ENCODE peak calls at places on chromosomes 2 and 18, in ten cellular contexts. N is mammary epithelial cell, Z is PC-3, Q is GM23338, G is fibroblast of lung, I is HepG2, W is MM.1S, Y is K562, S is astrocyte, B is hepatocyte. M is an unnamed sample.

GRCh38 chr2:25301453-25302352 is 40.0 kb downstream of the DNMT3A start:
- DNase-seq in N (peak; percentile 96), Z (peak; percentile 86), Q (no peak), G (peak; percentile 65), I (no peak), W (peak; percentile 91), Y (no peak), S (peak; percentile 85), B (no peak), M (no peak)

GRCh38 chr2:102509749-102510148 is 36.7 kb downstream of the SLC9A4 start:
- DNase-seq in N (peak; percentile 79), Z (peak; percentile 58), Q (no peak), G (no peak), I (no peak), W (no peak), Y (no peak), S (peak; percentile 43), B (no peak), M (no peak)

GRCh38 chr2:141931797-141932196 is 199.0 kb downstream of the LRP1B start:
- DNase-seq in N (no peak), Z (no peak), Q (no peak), G (no peak), I (no peak), W (no peak), Y (no peak), S (no peak), B (no peak), M (no peak)

GRCh38 chr2:212831671-212832199 is 293.1 kb upstream of the ERBB4 start:
- DNase-seq in N (no peak), Z (no peak), Q (no peak), G (no peak), I (no peak), W (no peak), Y (no peak), S (no peak), B (no peak), M (no peak)

GRCh38 chr2:88656690-88657089 is 29.4 kb upstream of the EIF2AK3 start:
- DNase-seq in N (no peak), Z (peak; percentile 44), Q (no peak), G (peak; percentile 14), I (no peak), W (no peak), Y (no peak), S (peak; percentile 56), B (peak; percentile 28), M (no peak)

GRCh38 chr2:22855761-22856184 is 529.2 kb upstream of the KLHL29 start:
- DNase-seq in N (no peak), Z (no peak), Q (no peak), G (no peak), I (no peak), W (no peak), Y (no peak), S (no peak), B (no peak), M (no peak)

GRCh38 chr2:204260162-204260877 is 285.0 kb upstream of the PARD3B start:
- DNase-seq in N (peak; percentile 19), Z (peak; percentile 84), Q (peak; percentile 96), G (peak; percentile 78), I (peak; percentile 77), W (peak; percentile 50), Y (peak; percentile 72), S (peak; percentile 46), B (peak; percentile 90), M (peak; percentile 91)

GRCh38 chr2:96502891-96503636 is 2.1 kb downstream of the NEURL3 start:
- DNase-seq in N (no peak), Z (no peak), Q (no peak), G (no peak), I (no peak), W (no peak), Y (no peak), S (no peak), B (no peak), M (no peak)

GRCh38 chr2:70280242-70280798 is 13.2 kb downstream of the SNRPG start:
- DNase-seq in N (no peak), Z (no peak), Q (no peak), G (no peak), I (no peak), W (no peak), Y (no peak), S (no peak), B (no peak), M (no peak)

GRCh38 chr2:45012733-45013132 is 3.5 kb upstream of the SIX2 start:
- DNase-seq in N (no peak), Z (no peak), Q (no peak), G (no peak), I (no peak), W (no peak), Y (no peak), S (no peak), B (no peak), M (no peak)

GRCh38 chr2:45011621-45012602 is 2.7 kb upstream of the SIX2 start:
- DNase-seq in N (no peak), Z (no peak), Q (no peak), G (no peak), I (no peak), W (no peak), Y (no peak), S (no peak), B (peak; percentile 28), M (no peak)

GRCh38 chr2:45010706-45011036 is 1.4 kb upstream of the SIX2 start:
- DNase-seq in N (no peak), Z (no peak), Q (no peak), G (no peak), I (no peak), W (no peak), Y (no peak), S (no peak), B (no peak), M (no peak)

GRCh38 chr2:45014016-45014702 is 4.9 kb upstream of the SIX2 start:
- DNase-seq in N (no peak), Z (no peak), Q (peak; percentile 85), G (peak; percentile 55), I (no peak), W (no peak), Y (peak; percentile 70), S (no peak), B (peak; percentile 71), M (peak; percentile 74)

GRCh38 chr2:45013229-45014015 is 4.2 kb upstream of the SIX2 start:
- DNase-seq in N (no peak), Z (no peak), Q (peak; percentile 60), G (no peak), I (no peak), W (no peak), Y (no peak), S (no peak), B (no peak), M (no peak)
- TF ChIP-seq EZH2 in N (peak; percentile 95), Z (no peak), Q (peak; percentile 81), G (peak; percentile 90), I (no peak), W (no peak), Y (no peak), S (peak; percentile 98), B (peak; percentile 100), M (no peak)

GRCh38 chr2:218985325-218986091 is 524 bp upstream of the FEV start:
- DNase-seq in N (no peak), Z (no peak), Q (peak; percentile 86), G (no peak), I (no peak), W (peak; percentile 2), Y (peak; percentile 58), S (no peak), B (no peak), M (no peak)
- TF ChIP-seq EZH2 in N (no peak), Z (no peak), Q (peak; percentile 89), G (peak; percentile 57), I (peak; percentile 64), W (no peak), Y (no peak), S (peak; percentile 23), B (peak; percentile 47), M (peak; percentile 33)

GRCh38 chr2:239518286-239519080 is 117.7 kb upstream of the HDAC4 start:
- DNase-seq in N (no peak), Z (no peak), Q (no peak), G (no peak), I (no peak), W (no peak), Y (no peak), S (no peak), B (no peak), M (no peak)

GRCh38 chr2:239520811-239521517 is 120.1 kb upstream of the HDAC4 start:
- DNase-seq in N (no peak), Z (no peak), Q (no peak), G (no peak), I (no peak), W (no peak), Y (no peak), S (no peak), B (no peak), M (no peak)

GRCh38 chr2:239519921-239520585 is 119.2 kb upstream of the HDAC4 start:
- DNase-seq in N (no peak), Z (no peak), Q (no peak), G (no peak), I (no peak), W (no peak), Y (no peak), S (no peak), B (no peak), M (no peak)

GRCh38 chr2:239517686-239518085 is 116.9 kb upstream of the HDAC4 start:
- DNase-seq in N (no peak), Z (no peak), Q (no peak), G (no peak), I (no peak), W (no peak), Y (no peak), S (no peak), B (no peak), M (no peak)

GRCh38 chr2:239519081-239519920 is 118.5 kb upstream of the HDAC4 start:
- DNase-seq in N (no peak), Z (no peak), Q (no peak), G (no peak), I (no peak), W (no peak), Y (no peak), S (no peak), B (peak; percentile 33), M (no peak)
- TF ChIP-seq EZH2 in N (no peak), Z (no peak), Q (no peak), G (no peak), I (no peak), W (no peak), Y (no peak), S (no peak), B (no peak), M (no peak)

DNA sequence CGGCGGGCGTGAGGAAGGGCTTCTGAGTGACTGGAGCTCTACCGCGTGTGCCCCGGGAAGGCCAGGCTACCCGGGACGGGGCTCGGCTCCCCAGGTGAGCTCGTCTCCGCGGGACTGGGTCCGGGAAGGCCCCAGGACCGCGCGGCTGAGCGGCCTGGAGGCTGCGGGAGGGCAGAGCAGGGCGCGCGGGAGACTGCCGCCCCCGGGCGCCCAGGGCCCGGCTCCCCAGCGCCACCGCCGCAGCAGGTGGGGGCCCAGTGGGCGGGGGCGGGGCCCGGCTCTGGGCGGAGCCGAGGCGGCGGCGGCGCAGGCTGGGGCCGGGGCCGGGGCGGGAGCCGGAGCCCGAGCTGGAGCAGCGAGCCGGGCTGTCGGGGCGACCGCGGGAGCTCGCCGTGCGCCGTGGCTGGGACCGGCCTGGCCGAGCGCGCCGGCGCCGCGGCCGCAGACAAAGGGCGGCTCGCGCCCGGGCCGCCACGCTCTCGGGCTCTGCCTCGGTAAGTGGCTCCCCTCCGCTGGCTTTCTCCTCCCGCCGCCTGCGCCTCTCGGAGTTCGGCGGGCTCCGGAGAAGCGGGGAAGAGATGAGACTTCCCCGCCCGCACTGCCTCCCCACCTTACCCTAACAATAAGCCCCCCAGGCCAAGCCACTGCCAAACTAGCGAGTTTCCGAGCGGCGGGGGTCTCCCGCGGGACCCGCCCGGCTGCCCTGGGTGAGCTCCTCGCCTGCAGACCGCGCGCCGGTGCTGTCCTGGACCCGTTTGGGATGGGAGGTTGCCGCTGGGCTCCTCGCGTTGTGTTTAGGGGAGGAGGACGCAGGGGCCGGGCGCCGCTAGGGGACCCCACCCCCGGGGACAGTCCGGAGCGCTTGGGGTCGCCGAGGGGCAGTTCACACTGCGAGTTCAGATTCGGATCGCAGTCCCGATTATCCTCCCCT is at the start of gene MAPK4:
- DNase-seq in N (peak; percentile 16), Z (no peak), Q (peak; percentile 71), G (peak; percentile 2), I (no peak), W (peak; percentile 73), Y (peak; percentile 74), S (peak; percentile 15), B (peak; percentile 82), M (peak; percentile 40)
- TF ChIP-seq EZH2 in N (peak; percentile 49), Z (no peak), Q (peak; percentile 19), G (peak; percentile 90), I (no peak), W (no peak), Y (no peak), S (no peak), B (peak; percentile 24), M (no peak)